ENCODE peak calls at places on chromosomes 11 and 22, in four cellular contexts. E, J, S and Y are unnamed samples.

GRCh38 chr11:92473736-92474135 is 249.1 kb downstream of the FAT3 start:
- DNase-seq in E (no peak), J (peak), S (peak), Y (no peak)

GRCh38 chr11:46386674-46387073 is 4.9 kb downstream of the CHRM4 start:
- DNase-seq in E (no peak), J (peak), S (no peak), Y (no peak)

GRCh38 chr22:46159212-46159611 is 8.9 kb downstream of the PPARA start:
- DNase-seq in E (no peak), J (no peak), S (no peak), Y (no peak)

GRCh38 chr22:41822289-41823057 is 10.4 kb upstream of the SREBF2 start:
- DNase-seq in E (no peak), J (peak), S (peak), Y (no peak)

GRCh38 chr11:12003815-12004214 is 4.6 kb downstream of the DKK3 start:
- DNase-seq in E (no peak), J (peak), S (no peak), Y (no peak)

GRCh38 chr11:31687861-31688260 is 123.3 kb downstream of the PAX6 start:
- DNase-seq in E (no peak), J (no peak), S (no peak), Y (no peak)

GRCh38 chr11:131629925-131630324 is 259.5 kb downstream of the NTM start:
- DNase-seq in E (no peak), J (no peak), S (no peak), Y (no peak)

GRCh38 chr11:116424615-116425261 is 348.0 kb downstream of the BUD13 start:
- DNase-seq in E (no peak), J (no peak), S (no peak), Y (no peak)

GRCh38 chr22:17891427-17892167 is 117.3 kb upstream of the BID start:
- DNase-seq in E (peak), J (no peak), S (peak), Y (peak)

GRCh38 chr22:31139866-31140716 is at the start of gene PLA2G3:
- DNase-seq in E (peak), J (peak), S (peak), Y (peak)

GRCh38 chr22:39349506-39349966 is 255 bp upstream of the SYNGR1 start:
- DNase-seq in E (no peak), J (no peak), S (peak), Y (no peak)

GRCh38 chr22:42313804-42314581 is 43.5 kb upstream of the TCF20 start:
- DNase-seq in E (peak), J (peak), S (peak), Y (peak)

GRCh38 chr22:35556666-35557065 is 16.0 kb downstream of the RASD2 start:
- DNase-seq in E (no peak), J (peak), S (no peak), Y (no peak)

GRCh38 chr11:65436412-65437032 is 13.9 kb downstream of the NEAT1 start:
- DNase-seq in E (no peak), J (peak), S (no peak), Y (no peak)

GRCh38 chr11:132466983-132467382 is 1065.3 kb downstream of the OPCML start:
- DNase-seq in E (no peak), J (no peak), S (peak), Y (no peak)

GRCh38 chr11:117443269-117444186 is 115.9 kb downstream of the CEP164 start:
- DNase-seq in E (peak), J (peak), S (peak), Y (peak)

GRCh38 chr11:8841899-8842298 is 69.1 kb upstream of the AKIP1 start:
- DNase-seq in E (no peak), J (peak), S (no peak), Y (no peak)

GRCh38 chr11:118893662-118894061 is 10.0 kb downstream of the CXCR5 start:
- DNase-seq in E (no peak), J (no peak), S (no peak), Y (no peak)

GRCh38 chr11:13008625-13009475 is at the start of gene RASSF10:
- DNase-seq in E (peak), J (no peak), S (peak), Y (peak)

GRCh38 chr11:118015385-118015841 is 29.2 kb downstream of the IL10RA start:
- DNase-seq in E (no peak), J (no peak), S (no peak), Y (no peak)

GRCh38 chr11:64447717-64448598 is 89.0 kb downstream of the RPS6KA4 start:
- DNase-seq in E (peak), J (peak), S (peak), Y (no peak)

GRCh38 chr11:76558891-76559290 is 111.7 kb downstream of the LRRC32 start:
- DNase-seq in E (no peak), J (no peak), S (no peak), Y (no peak)

GRCh38 chr22:45208993-45209838 is 31.5 kb downstream of the KIAA0930 start:
- DNase-seq in E (peak), J (peak), S (peak), Y (peak)

GRCh38 chr22:49735411-49736311 is 92.0 kb downstream of the BRD1 start:
- DNase-seq in E (peak), J (no peak), S (peak), Y (peak)

GRCh38 chr22:49008682-49009235 is 818.9 kb downstream of the BRD1 start:
- DNase-seq in E (peak), J (no peak), S (no peak), Y (peak)

GRCh38 chr11:75508051-75508561 is 17.6 kb downstream of the GDPD5 start:
- DNase-seq in E (no peak), J (no peak), S (no peak), Y (no peak)

GRCh38 chr11:111177037-111177988 is 68.2 kb upstream of the POU2AF2 start:
- DNase-seq in E (no peak), J (no peak), S (no peak), Y (no peak)

GRCh38 chr22:29647954-29648737 is 44.7 kb downstream of the NF2 start:
- DNase-seq in E (no peak), J (no peak), S (no peak), Y (no peak)

GRCh38 chr11:123628936-123629683 is 25.3 kb downstream of the SCN3B start:
- DNase-seq in E (no peak), J (peak), S (no peak), Y (no peak)

GRCh38 chr11:118876261-118876660 is 7.4 kb upstream of the CXCR5 start:
- DNase-seq in E (no peak), J (no peak), S (no peak), Y (no peak)

GRCh38 chr11:67699521-67699920 is 25.1 kb upstream of the ALDH3B2 start:
- DNase-seq in E (no peak), J (peak), S (no peak), Y (no peak)

GRCh38 chr11:78251083-78251699 is 62.5 kb downstream of the USP35 start:
- DNase-seq in E (no peak), J (peak), S (no peak), Y (no peak)

GRCh38 chr11:21814169-21814568 is 378.7 kb upstream of the ANO5 start:
- DNase-seq in E (no peak), J (no peak), S (no peak), Y (no peak)

DNA sequence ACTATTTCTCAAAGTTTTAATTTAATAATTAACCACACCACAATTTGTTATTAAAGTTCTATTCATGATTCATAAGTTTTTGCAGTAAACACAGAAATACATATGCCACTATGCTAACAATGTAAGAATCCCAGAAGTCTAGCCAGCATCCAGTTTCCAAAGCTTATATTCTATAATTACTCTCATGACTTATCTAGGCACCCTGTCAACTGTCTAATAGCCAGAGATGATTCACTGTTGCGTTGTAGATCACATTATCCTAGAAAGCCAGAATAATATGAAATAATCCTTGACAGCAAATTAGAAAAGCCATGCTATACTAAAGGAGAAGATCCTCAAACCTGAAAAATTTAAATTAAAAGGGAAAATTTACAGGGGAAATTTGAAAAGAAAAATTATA is 141.0 kb downstream of the SOX6 start:
- DNase-seq in E (no peak), J (no peak), S (no peak), Y (no peak)
- H4K5ac ChIP-seq in E (no peak), J (no peak), S (no peak), Y (no peak)

DNA sequence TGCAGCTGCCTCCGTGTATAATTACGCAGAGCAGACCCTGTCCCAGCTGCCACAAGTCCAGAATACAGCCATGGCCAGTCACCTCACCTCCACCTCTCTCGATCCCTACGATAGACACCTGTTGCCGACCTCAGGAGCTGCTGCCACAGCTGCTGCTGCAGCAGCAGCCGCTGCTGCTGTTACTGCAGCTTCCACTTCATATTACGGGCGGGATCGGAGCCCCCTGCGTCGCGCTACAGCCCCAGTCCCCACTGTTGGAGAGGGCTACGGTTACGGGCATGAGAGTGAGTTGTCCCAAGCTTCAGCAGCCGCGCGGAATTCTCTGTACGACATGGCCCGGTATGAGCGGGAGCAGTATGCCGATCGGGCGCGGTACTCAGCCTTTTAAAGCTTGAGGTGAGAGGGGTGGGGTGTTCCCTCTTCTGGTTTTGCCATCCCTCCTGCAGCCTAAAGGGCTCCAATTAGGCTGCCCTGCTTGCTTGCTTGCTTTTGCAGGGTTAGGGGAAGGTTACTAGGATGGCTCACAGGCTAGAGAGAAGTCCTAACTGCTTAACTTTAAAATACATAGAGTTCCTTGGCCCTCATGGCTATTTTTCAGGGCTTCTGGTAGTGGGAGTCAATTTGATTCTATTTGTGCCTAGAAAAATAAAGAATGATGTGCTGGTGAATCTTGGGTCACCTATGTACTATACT is 5.4 kb downstream of the RBM4 start:
- DNase-seq in E (no peak), J (no peak), S (no peak), Y (no peak)
- H4K5ac ChIP-seq in E (no peak), J (no peak), S (no peak), Y (no peak)

GRCh38 chr11:62399868-62400245 is 19.0 kb upstream of the SCGB1A1 start:
- DNase-seq in E (no peak), J (no peak), S (no peak), Y (no peak)
- H4K5ac ChIP-seq in E (no peak), J (no peak), S (no peak), Y (no peak)

GRCh38 chr11:70710192-70710965 is 312.1 kb downstream of the CTTN start:
- DNase-seq in E (no peak), J (no peak), S (no peak), Y (no peak)
- H4K5ac ChIP-seq in E (no peak), J (no peak), S (no peak), Y (no peak)

DNA sequence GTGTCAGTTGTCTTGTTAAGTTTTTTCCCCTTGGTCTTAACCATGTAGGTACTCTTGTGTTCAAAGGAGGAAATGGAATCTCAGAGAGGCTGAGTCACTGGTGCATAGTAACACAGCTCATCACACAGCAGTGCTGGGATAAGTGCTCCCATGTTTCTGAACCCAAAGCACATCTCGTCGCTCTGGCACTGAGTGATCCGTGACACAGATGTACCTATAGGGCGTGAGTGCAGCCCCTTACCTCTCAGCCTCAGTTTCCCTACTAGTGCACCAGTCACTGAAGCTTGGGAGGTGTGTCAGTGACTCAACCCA is 234.0 kb downstream of the ST3GAL4 start:
- DNase-seq in E (no peak), J (peak), S (no peak), Y (no peak)
- H4K5ac ChIP-seq in E (no peak), J (no peak), S (no peak), Y (no peak)

GRCh38 chr11:19958218-19958617 is 202.1 kb downstream of the DBX1 start:
- DNase-seq in E (no peak), J (no peak), S (no peak), Y (no peak)

GRCh38 chr11:19955660-19956059 is 204.6 kb downstream of the DBX1 start:
- DNase-seq in E (no peak), J (no peak), S (peak), Y (no peak)

GRCh38 chr11:19954899-19955298 is 205.4 kb downstream of the DBX1 start:
- DNase-seq in E (no peak), J (no peak), S (no peak), Y (no peak)

GRCh38 chr11:19957301-19957985 is 202.8 kb downstream of the DBX1 start:
- DNase-seq in E (no peak), J (no peak), S (no peak), Y (no peak)

GRCh38 chr11:19956228-19956627 is 204.0 kb downstream of the DBX1 start:
- DNase-seq in E (no peak), J (no peak), S (no peak), Y (no peak)
- H4K5ac ChIP-seq in E (no peak), J (no peak), S (no peak), Y (no peak)

GRCh38 chr11:69234740-69235710 is 58.9 kb upstream of the MYEOV start:
- DNase-seq in E (peak), J (no peak), S (peak), Y (no peak)
- H4K5ac ChIP-seq in E (no peak), J (no peak), S (no peak), Y (no peak)

GRCh38 chr11:95101935-95102334 is 12.3 kb downstream of the ENDOD1 start:
- DNase-seq in E (no peak), J (no peak), S (no peak), Y (no peak)
- H4K5ac ChIP-seq in E (no peak), J (no peak), S (no peak), Y (no peak)

GRCh38 chr11:2833938-2834892 is 51.4 kb downstream of the CDKN1C start:
- DNase-seq in E (no peak), J (no peak), S (no peak), Y (no peak)

GRCh38 chr11:2831826-2832717 is 53.5 kb downstream of the CDKN1C start:
- DNase-seq in E (no peak), J (no peak), S (no peak), Y (no peak)

GRCh38 chr11:2834893-2835767 is 50.4 kb downstream of the CDKN1C start:
- DNase-seq in E (no peak), J (peak), S (peak), Y (no peak)

GRCh38 chr11:2832718-2833020 is 52.9 kb downstream of the CDKN1C start:
- DNase-seq in E (no peak), J (no peak), S (no peak), Y (no peak)

GRCh38 chr11:2833051-2833937 is 52.3 kb downstream of the CDKN1C start:
- DNase-seq in E (no peak), J (no peak), S (no peak), Y (no peak)
- H4K5ac ChIP-seq in E (no peak), J (no peak), S (no peak), Y (no peak)